ENCODE peak calls at places on chromosomes 11 and 22, in six cellular contexts. One of them, this sample, is unnamed.

GRCh38 chr11:2459016-2459725 is 14.4 kb downstream of the KCNQ1 start:
- DNase-seq in HL-60: no peak
- DNase-seq in GM12878: no peak
- DNase-seq in K562: no peak
- DNase-seq in HepG2: no peak
- DNase-seq in SK-N-SH: peak
- DNase-seq in this sample: no peak

GRCh38 chr22:19806213-19807160 is 45.9 kb downstream of the TBX1 start:
- DNase-seq in SK-N-SH: peak
- DNase-seq in HepG2: no peak
- DNase-seq in K562: peak
- DNase-seq in GM12878: no peak
- DNase-seq in HL-60: no peak
- DNase-seq in this sample: no peak

GRCh38 chr11:74466916-74467885 is at the start of gene KCNE3:
- DNase-seq in HL-60: no peak
- DNase-seq in HepG2: no peak
- DNase-seq in SK-N-SH: no peak
- DNase-seq in K562: peak
- DNase-seq in GM12878: no peak
- DNase-seq in this sample: peak

GRCh38 chr11:44467413-44467812 is 98.0 kb upstream of the CD82 start:
- DNase-seq in SK-N-SH: no peak
- DNase-seq in HL-60: no peak
- DNase-seq in HepG2: no peak
- DNase-seq in GM12878: no peak
- DNase-seq in K562: no peak
- DNase-seq in this sample: no peak

GRCh38 chr11:49405743-49406142 is 197.3 kb upstream of the FOLH1 start:
- DNase-seq in SK-N-SH: no peak
- DNase-seq in K562: no peak
- DNase-seq in HepG2: no peak
- DNase-seq in HL-60: no peak
- DNase-seq in GM12878: no peak
- DNase-seq in this sample: no peak

GRCh38 chr22:43088979-43089717 is at the start of gene TTLL1:
- DNase-seq in HepG2: peak
- DNase-seq in SK-N-SH: peak
- DNase-seq in GM12878: peak
- DNase-seq in HL-60: peak
- DNase-seq in K562: peak
- DNase-seq in this sample: peak

GRCh38 chr11:20739004-20739612 is 69.7 kb downstream of the NELL1 start:
- DNase-seq in SK-N-SH: no peak
- DNase-seq in HepG2: no peak
- DNase-seq in GM12878: no peak
- DNase-seq in K562: no peak
- DNase-seq in HL-60: no peak
- DNase-seq in this sample: no peak

GRCh38 chr11:61141601-61142028 is 19.6 kb downstream of the VPS37C start:
- DNase-seq in K562: peak
- DNase-seq in HepG2: no peak
- DNase-seq in SK-N-SH: no peak
- DNase-seq in GM12878: no peak
- DNase-seq in HL-60: no peak
- DNase-seq in this sample: no peak

GRCh38 chr11:75537740-75538139 is 12.0 kb upstream of the GDPD5 start:
- DNase-seq in HL-60: no peak
- DNase-seq in GM12878: no peak
- DNase-seq in SK-N-SH: no peak
- DNase-seq in K562: no peak
- DNase-seq in HepG2: no peak
- DNase-seq in this sample: no peak

GRCh38 chr11:57980201-57980600 is 43.5 kb upstream of the OR9Q1 start:
- DNase-seq in HL-60: no peak
- DNase-seq in K562: no peak
- DNase-seq in HepG2: no peak
- DNase-seq in SK-N-SH: no peak
- DNase-seq in GM12878: no peak
- DNase-seq in this sample: no peak

GRCh38 chr22:39253427-39254070 is 8.8 kb upstream of the PDGFB start:
- DNase-seq in GM12878: no peak
- DNase-seq in HepG2: no peak
- DNase-seq in HL-60: peak
- DNase-seq in SK-N-SH: no peak
- DNase-seq in K562: peak
- DNase-seq in this sample: no peak

GRCh38 chr22:39256186-39256552 is 11.4 kb upstream of the PDGFB start:
- DNase-seq in SK-N-SH: no peak
- DNase-seq in HepG2: no peak
- DNase-seq in GM12878: no peak
- DNase-seq in HL-60: no peak
- DNase-seq in K562: no peak
- DNase-seq in this sample: no peak

GRCh38 chr22:39255449-39256185 is 10.8 kb upstream of the PDGFB start:
- DNase-seq in HL-60: no peak
- DNase-seq in SK-N-SH: no peak
- DNase-seq in HepG2: no peak
- DNase-seq in K562: no peak
- DNase-seq in GM12878: no peak
- DNase-seq in this sample: no peak

GRCh38 chr22:39254122-39254521 is 9.3 kb upstream of the PDGFB start:
- DNase-seq in HepG2: no peak
- DNase-seq in HL-60: no peak
- DNase-seq in SK-N-SH: peak
- DNase-seq in GM12878: no peak
- DNase-seq in K562: no peak
- DNase-seq in this sample: no peak

GRCh38 chr22:39254789-39255298 is 10.1 kb upstream of the PDGFB start:
- DNase-seq in SK-N-SH: no peak
- DNase-seq in HepG2: no peak
- DNase-seq in K562: peak
- DNase-seq in GM12878: peak
- DNase-seq in HL-60: no peak
- DNase-seq in this sample: no peak
- TF ChIP-seq GABPA in SK-N-SH: no peak
- TF ChIP-seq GABPA in HepG2: no peak
- TF ChIP-seq GABPA in K562: no peak
- TF ChIP-seq GABPA in GM12878: no peak
- TF ChIP-seq GABPA in HL-60: no peak
- TF ChIP-seq GABPA in this sample: no peak

GRCh38 chr11:64023731-64024710 is 11.7 kb upstream of the FLRT1 start:
- DNase-seq in HepG2: no peak
- DNase-seq in GM12878: no peak
- DNase-seq in K562: no peak
- DNase-seq in HL-60: no peak
- DNase-seq in SK-N-SH: no peak
- DNase-seq in this sample: no peak

GRCh38 chr11:64022125-64022784 is 13.5 kb upstream of the FLRT1 start:
- DNase-seq in HepG2: no peak
- DNase-seq in GM12878: no peak
- DNase-seq in SK-N-SH: no peak
- DNase-seq in HL-60: no peak
- DNase-seq in K562: no peak
- DNase-seq in this sample: no peak

GRCh38 chr11:64027619-64028397 is 7.9 kb upstream of the FLRT1 start:
- DNase-seq in SK-N-SH: no peak
- DNase-seq in HepG2: no peak
- DNase-seq in K562: peak
- DNase-seq in HL-60: peak
- DNase-seq in GM12878: no peak
- DNase-seq in this sample: no peak

GRCh38 chr11:64026575-64027213 is 9.0 kb upstream of the FLRT1 start:
- DNase-seq in SK-N-SH: no peak
- DNase-seq in GM12878: no peak
- DNase-seq in HepG2: no peak
- DNase-seq in HL-60: no peak
- DNase-seq in K562: no peak
- DNase-seq in this sample: no peak

GRCh38 chr11:64025205-64025604 is 10.5 kb upstream of the FLRT1 start:
- DNase-seq in GM12878: no peak
- DNase-seq in SK-N-SH: no peak
- DNase-seq in K562: no peak
- DNase-seq in HepG2: no peak
- DNase-seq in HL-60: no peak
- DNase-seq in this sample: peak
- TF ChIP-seq GABPA in GM12878: no peak
- TF ChIP-seq GABPA in SK-N-SH: no peak
- TF ChIP-seq GABPA in K562: no peak
- TF ChIP-seq GABPA in HepG2: no peak
- TF ChIP-seq GABPA in HL-60: no peak
- TF ChIP-seq GABPA in this sample: no peak

GRCh38 chr22:23565288-23565941 is 14.7 kb downstream of the IGLL1 start:
- DNase-seq in GM12878: no peak
- DNase-seq in SK-N-SH: peak
- DNase-seq in HL-60: no peak
- DNase-seq in HepG2: no peak
- DNase-seq in K562: peak
- DNase-seq in this sample: no peak
- TF ChIP-seq GABPA in GM12878: no peak
- TF ChIP-seq GABPA in SK-N-SH: no peak
- TF ChIP-seq GABPA in HL-60: no peak
- TF ChIP-seq GABPA in HepG2: no peak
- TF ChIP-seq GABPA in K562: no peak
- TF ChIP-seq GABPA in this sample: no peak

GRCh38 chr11:126139541-126140091 is 71.8 kb downstream of the RPUSD4 start:
- DNase-seq in SK-N-SH: no peak
- DNase-seq in HepG2: no peak
- DNase-seq in GM12878: no peak
- DNase-seq in HL-60: no peak
- DNase-seq in K562: no peak
- DNase-seq in this sample: no peak
- TF ChIP-seq GABPA in SK-N-SH: peak
- TF ChIP-seq GABPA in HepG2: no peak
- TF ChIP-seq GABPA in GM12878: no peak
- TF ChIP-seq GABPA in HL-60: no peak
- TF ChIP-seq GABPA in K562: no peak
- TF ChIP-seq GABPA in this sample: no peak

This sample was measured in H1.